ENCODE peak calls at places on chromosomes 4 and X, in four cellular contexts. A is brain microvascular endothelial cell; T is HEK293T; H is activated CD4-positive, CD25-positive, alpha-beta regulatory T cell treated with anti-CD3 and anti-CD28 coated beads, Interleukin-2, amount 50 U/mL, for 16 hours. I is an unnamed sample.

GRCh38 chr4:30757357-30757756 is 37.2 kb downstream of the PCDH7 start:
- DNase-seq in A (peak), T (no peak), H (no peak), I (no peak)

GRCh38 chrX:8453619-8454018 is 11.0 kb upstream of the VCX3B start:
- DNase-seq in A (no peak), T (no peak), H (no peak), I (no peak)

GRCh38 chr4:172786039-172786792 is 382.4 kb upstream of the GALNT7 start:
- DNase-seq in A (no peak), T (no peak), H (no peak), I (no peak)

GRCh38 chr4:114598191-114599121 is at the start of gene UGT8:
- DNase-seq in A (no peak), T (peak), H (no peak), I (peak)

GRCh38 chr4:54041916-54042315 is 22.5 kb downstream of the CHIC2 start:
- DNase-seq in A (no peak), T (no peak), H (no peak), I (no peak)

GRCh38 chrX:1534321-1535168 is 2.4 kb downstream of the P2RY8 start:
- DNase-seq in A (no peak), T (no peak), H (no peak), I (peak)

GRCh38 chr4:91973479-91974153 is 330.1 kb upstream of the GRID2 start:
- DNase-seq in A (no peak), T (no peak), H (no peak), I (no peak)

GRCh38 chr4:111323496-111323895 is 700.6 kb upstream of the PITX2 start:
- DNase-seq in A (peak), T (no peak), H (no peak), I (no peak)

GRCh38 chr4:186939226-186939625 is 215.6 kb upstream of the FAT1 start:
- DNase-seq in A (no peak), T (no peak), H (no peak), I (no peak)

GRCh38 chrX:77493677-77494553 is 46.7 kb downstream of the FGF16 start:
- DNase-seq in A (peak), T (peak), H (no peak), I (peak)

I was measured in ecto neural progenitor cell.